ENCODE peak calls at places on chromosomes 13 and 19, in nine cellular contexts. T is tibial artery; P is fibroblast of lung; V is breast epithelium; F is AG04450; W is spleen; G is CD4-positive, alpha-beta T cell; Q is thoracic aorta; H is endothelial cell of umbilical vein. Z is an unnamed sample.

GRCh38 chr13:52130641-52131040 is 1.8 kb upstream of the NEK5 start:
- DNase-seq in G (no peak), V (no peak), P (no peak), T (no peak), F (no peak), H (no peak), W (no peak), Q (no peak), Z (no peak)

GRCh38 chr19:41521860-41522555 is 54.0 kb upstream of the CEACAM21 start:
- DNase-seq in W (peak; percentile 88), H (no peak), Q (no peak), V (no peak), T (no peak), G (peak; percentile 53), F (no peak), P (no peak), Z (peak; percentile 49)

GRCh38 chr19:29529646-29530548 is 4.1 kb downstream of the VSTM2B start:
- DNase-seq in W (peak; percentile 53), V (no peak), F (no peak), G (no peak), Q (no peak), H (no peak), P (no peak), T (no peak), Z (no peak)

GRCh38 chr19:10007366-10007765 is 2.9 kb downstream of the COL5A3 start:
- DNase-seq in W (no peak), G (no peak), F (no peak), Q (no peak), T (peak; percentile 29), P (no peak), V (no peak), H (no peak), Z (no peak)

GRCh38 chr19:55197531-55197930 is 11.8 kb downstream of the PTPRH start:
- DNase-seq in G (no peak), P (no peak), T (no peak), W (no peak), F (no peak), V (no peak), H (no peak), Q (no peak), Z (no peak)

GRCh38 chr13:29885967-29886366 is 35.5 kb upstream of the UBL3 start:
- DNase-seq in H (no peak), T (no peak), W (no peak), F (no peak), Q (no peak), V (no peak), G (no peak), P (no peak), Z (no peak)

GRCh38 chr19:28615546-28615916 is 597.4 kb downstream of the UQCRFS1 start:
- DNase-seq in T (no peak), G (no peak), H (no peak), W (no peak), V (no peak), P (no peak), F (no peak), Q (no peak), Z (no peak)

GRCh38 chr19:8610928-8611284 is 391 bp upstream of the ADAMTS10 start:
- DNase-seq in Q (no peak), T (no peak), H (no peak), V (no peak), F (no peak), W (no peak), P (no peak), G (no peak), Z (no peak)

GRCh38 chr19:49488046-49488862 is 846 bp downstream of the RPL13A start:
- DNase-seq in P (no peak), F (no peak), V (no peak), T (no peak), G (no peak), W (no peak), H (peak; percentile 35), Q (no peak), Z (no peak)

DNA sequence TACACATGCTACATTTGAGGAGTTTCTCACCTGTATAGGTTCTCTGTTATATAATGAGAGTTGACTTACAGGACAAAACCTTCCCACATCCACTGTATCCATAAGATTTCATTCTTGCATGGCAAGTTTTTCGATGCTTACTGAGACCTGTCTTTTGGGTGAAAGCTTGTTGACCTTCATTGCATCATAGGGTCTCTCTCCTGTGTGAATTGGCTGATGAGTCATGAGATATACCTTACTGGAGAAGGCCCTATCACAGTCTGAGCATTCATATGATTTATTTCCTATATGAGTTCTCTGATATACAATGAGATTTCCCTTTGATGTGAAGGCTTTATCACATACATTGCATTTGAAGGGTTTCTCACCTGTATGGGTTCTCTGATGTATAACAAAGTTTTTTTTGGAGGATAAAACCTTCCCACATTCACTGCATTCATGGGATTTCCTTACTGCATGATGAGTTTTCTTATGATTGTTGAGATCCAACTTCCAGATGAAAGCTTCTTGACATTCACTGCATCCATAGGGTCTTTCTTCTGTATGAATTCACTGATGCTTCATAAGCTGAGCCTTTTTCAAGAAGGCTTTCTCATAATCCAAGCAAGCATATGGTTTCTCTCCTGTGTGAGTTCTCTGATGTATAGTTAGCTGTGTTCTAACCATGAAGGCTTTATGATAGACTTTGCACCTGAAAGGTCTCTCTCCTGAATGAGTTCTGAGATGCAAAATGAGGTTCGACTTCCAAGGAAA is 25.7 kb downstream of the ZNF577 start:
- DNase-seq in T (no peak), F (no peak), W (no peak), Q (no peak), G (no peak), P (no peak), V (no peak), H (no peak), Z (no peak)
- H3K9me3 ChIP-seq in T (peaks cover 21% of the 10 kb centered on the region), F (peaks cover 35% of the 10 kb centered on the region), W (peaks cover 100% of the 10 kb centered on the region), Q (peaks cover 95% of the 10 kb centered on the region), G (peaks cover 97% of the 10 kb centered on the region), P (no peaks in the 10 kb centered on the region), V (peaks cover 70% of the 10 kb centered on the region), H (peaks cover 15% of the 10 kb centered on the region), Z (peaks cover 62% of the 10 kb centered on the region)

DNA sequence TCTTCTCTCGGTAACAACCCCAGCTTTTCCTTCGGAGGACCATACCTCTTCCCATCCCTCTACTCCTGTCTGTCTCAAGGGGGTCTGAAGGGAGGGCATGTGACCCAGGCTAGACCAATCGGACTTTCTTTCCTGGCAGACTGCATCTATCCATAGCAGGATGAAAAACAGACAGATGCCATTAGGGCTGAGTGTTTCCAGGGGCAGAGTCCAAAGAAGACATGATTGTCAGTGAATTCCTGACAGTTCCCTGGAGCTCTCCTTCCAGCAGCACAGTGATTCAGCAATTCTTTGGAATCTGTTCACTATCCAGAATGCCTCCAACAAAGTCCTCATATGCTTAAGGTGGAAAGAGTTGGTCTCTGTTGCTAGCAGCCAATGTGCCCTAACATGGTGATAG is 189.8 kb downstream of the KCTD12 start:
- DNase-seq in G (no peak), W (no peak), T (no peak), F (no peak), P (no peak), H (no peak), V (no peak), Q (no peak), Z (no peak)
- TF ChIP-seq CTCF in G (no peak), W (no peak), T (no peak), F (no peak), P (no peak), H (no peak), V (no peak), Q (no peak), Z (no peak)

GRCh38 chr13:94795292-94795691 is 82.9 kb upstream of the SOX21 start:
- DNase-seq in P (no peak), H (no peak), T (no peak), F (no peak), G (no peak), Q (no peak), V (no peak), W (no peak), Z (no peak)

GRCh38 chr13:94800423-94800822 is 88.1 kb upstream of the SOX21 start:
- DNase-seq in F (no peak), W (no peak), P (peak; percentile 2), H (no peak), G (no peak), Q (no peak), V (no peak), T (no peak), Z (no peak)

GRCh38 chr13:94799330-94799729 is 87.0 kb upstream of the SOX21 start:
- DNase-seq in H (no peak), G (no peak), P (no peak), V (no peak), Q (no peak), T (no peak), F (no peak), W (no peak), Z (no peak)

GRCh38 chr13:94798738-94799137 is 86.4 kb upstream of the SOX21 start:
- DNase-seq in Q (no peak), F (no peak), V (no peak), H (no peak), G (no peak), P (no peak), T (no peak), W (no peak), Z (no peak)
- H3K9me3 ChIP-seq in Q (no peaks in the 10 kb centered on the region), F (no peaks in the 10 kb centered on the region), V (no peaks in the 10 kb centered on the region), H (no peaks in the 10 kb centered on the region), G (no peaks in the 10 kb centered on the region), P (no peaks in the 10 kb centered on the region), T (no peaks in the 10 kb centered on the region), W (no peaks in the 10 kb centered on the region), Z (no peaks in the 10 kb centered on the region)

GRCh38 chr19:1058112-1058511 is 8.9 kb upstream of the ARHGAP45 start:
- DNase-seq in F (no peak), Q (no peak), T (no peak), G (no peak), V (no peak), P (no peak), H (no peak), W (no peak), Z (no peak)

GRCh38 chr19:1055886-1056620 is 10.9 kb upstream of the ARHGAP45 start:
- DNase-seq in H (no peak), W (no peak), V (no peak), F (no peak), G (no peak), T (no peak), P (no peak), Q (no peak), Z (no peak)

GRCh38 chr19:1054102-1055027 is 12.6 kb upstream of the ARHGAP45 start:
- DNase-seq in P (no peak), F (no peak), V (no peak), W (peak; percentile 61), G (no peak), T (no peak), Q (no peak), H (no peak), Z (no peak)

GRCh38 chr19:1055028-1055425 is 11.9 kb upstream of the ARHGAP45 start:
- DNase-seq in Q (no peak), V (no peak), W (no peak), H (no peak), P (no peak), G (no peak), F (no peak), T (no peak), Z (no peak)

DNA sequence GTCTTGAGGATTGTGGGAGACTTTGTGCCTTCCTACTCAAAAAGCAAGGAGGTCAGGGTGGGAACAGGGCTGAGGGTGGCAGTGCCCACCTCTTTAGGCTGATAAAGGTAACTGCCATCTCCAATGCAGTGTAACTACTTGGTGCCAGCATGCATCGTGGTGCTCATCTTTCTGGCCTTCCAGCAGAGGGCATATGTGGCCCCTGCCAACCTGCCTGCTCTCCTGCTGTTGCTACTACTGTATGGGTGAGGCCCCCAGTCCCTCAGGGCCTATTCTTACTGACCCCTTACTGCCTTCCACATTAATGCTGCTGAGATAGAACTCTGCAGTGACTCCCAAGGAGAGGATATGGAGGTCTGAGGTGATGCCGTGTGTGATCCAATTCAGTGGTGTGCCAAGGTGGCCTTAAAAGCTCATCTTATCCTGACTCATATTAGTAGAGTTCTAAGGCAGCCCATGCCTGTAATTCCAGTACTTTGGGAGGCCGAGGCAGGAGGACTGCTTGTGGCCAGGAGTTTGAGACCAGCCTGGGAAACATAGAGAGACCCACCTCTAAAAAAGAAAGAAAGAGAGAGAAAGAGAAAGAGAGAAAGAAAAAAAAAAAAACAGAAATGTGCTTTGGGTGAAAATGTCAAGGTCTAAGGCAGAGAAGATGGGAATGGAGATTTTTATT is 9.6 kb upstream of the ARHGAP45 start:
- DNase-seq in P (peak; percentile 80), T (no peak), H (peak; percentile 29), F (no peak), G (peak; percentile 49), V (no peak), Q (no peak), W (peak; percentile 78), Z (no peak)
- TF ChIP-seq CTCF in P (no peak), T (no peak), H (peak; percentile 19), F (no peak), G (peak; percentile 46), V (no peak), Q (no peak), W (no peak), Z (no peak)

Z was measured in CD8-positive, alpha-beta T cell.